ENCODE peak calls at places on chromosomes 3 and 15, in four cellular contexts. R is IMR-90, V is H1, Q is mesendoderm. O is an unnamed sample.

GRCh38 chr15:35351059-35351458 is 194.9 kb downstream of the DPH6 start:
- DNase-seq in R (no peak), V (no peak), Q (no peak), O (no peak)

GRCh38 chr3:160210799-160211221 is 14.4 kb upstream of the C3orf80 start:
- DNase-seq in R (peak; percentile 73), V (no peak), Q (peak; percentile 83), O (no peak)

GRCh38 chr3:161558256-161558655 is 61.6 kb downstream of the OTOL1 start:
- DNase-seq in R (no peak), V (no peak), Q (no peak), O (no peak)

GRCh38 chr3:148464246-148464645 is 233.5 kb upstream of the AGTR1 start:
- DNase-seq in R (peak; percentile 50), V (no peak), Q (no peak), O (no peak)

GRCh38 chr3:132318451-132318850 is 1.2 kb downstream of the ACP3 start:
- DNase-seq in R (peak; percentile 45), V (no peak), Q (no peak), O (no peak)

GRCh38 chr15:66164788-66165187 is 88.8 kb downstream of the MEGF11 start:
- DNase-seq in R (no peak), V (no peak), Q (no peak), O (no peak)

GRCh38 chr3:17091895-17092294 is 207.1 kb downstream of the PLCL2 start:
- DNase-seq in R (peak; percentile 9), V (no peak), Q (peak; percentile 28), O (no peak)

GRCh38 chr3:78026429-78026828 is 986.5 kb downstream of the ROBO2 start:
- DNase-seq in R (no peak), V (no peak), Q (no peak), O (no peak)

GRCh38 chr3:157393076-157393475 is 43.6 kb upstream of the PTX3 start:
- DNase-seq in R (no peak), V (no peak), Q (no peak), O (no peak)
- H4K5ac ChIP-seq in R (no peak overlapping the region), V (no peak overlapping the region), Q (no peak overlapping the region), O (no peak overlapping the region)

GRCh38 chr15:68334661-68335124 is 57.1 kb downstream of the FEM1B start:
- DNase-seq in R (peak; percentile 45), V (no peak), Q (no peak), O (no peak)
- H3K9ac ChIP-seq in R (no peak overlapping the region), V (no peak overlapping the region), Q (no peak overlapping the region), O (no peak overlapping the region)

GRCh38 chr3:181772166-181772565 is 60.4 kb downstream of the SOX2 start:
- DNase-seq in R (no peak), V (no peak), Q (no peak), O (no peak)
- H4K5ac ChIP-seq in R (no peak overlapping the region), V (no peak overlapping the region), Q (no peak overlapping the region), O (no peak overlapping the region)

DNA sequence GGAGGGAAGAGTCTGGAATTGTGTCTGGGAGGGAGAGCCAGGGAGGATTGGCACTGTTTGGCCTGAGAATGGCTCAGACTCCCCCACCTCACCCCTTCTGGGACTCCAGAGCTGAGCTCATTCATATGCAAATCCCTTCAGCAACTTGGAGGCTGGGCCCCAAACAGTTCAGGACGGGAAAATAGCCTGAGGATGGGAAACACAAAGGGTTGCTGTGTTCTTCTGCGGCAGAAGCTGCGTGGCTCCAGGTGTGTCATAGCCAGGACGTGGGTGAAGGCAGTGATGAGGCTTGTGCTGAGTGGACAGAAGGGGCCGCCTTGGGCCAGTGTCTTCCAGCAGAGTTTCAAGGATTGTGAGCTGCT is 16.6 kb downstream of the MASP1 start:
- DNase-seq in R (no peak), V (peak; percentile 59), Q (peak; percentile 93), O (peak; percentile 86)
- H3K9ac ChIP-seq in R (no peak overlapping the region), V (no peak overlapping the region), Q (no peak overlapping the region), O (no peak overlapping the region)

GRCh38 chr3:193851416-193851815 is 258.4 kb downstream of the OPA1 start:
- DNase-seq in R (no peak), V (no peak), Q (peak; percentile 67), O (no peak)

GRCh38 chr3:193851941-193852674 is 259.1 kb downstream of the OPA1 start:
- DNase-seq in R (no peak), V (no peak), Q (peak; percentile 83), O (peak; percentile 69)

GRCh38 chr3:193850084-193850619 is 257.1 kb downstream of the OPA1 start:
- DNase-seq in R (no peak), V (no peak), Q (no peak), O (no peak)

GRCh38 chr3:193853511-193854219 is 260.7 kb downstream of the OPA1 start:
- DNase-seq in R (no peak), V (no peak), Q (peak; percentile 52), O (no peak)

DNA sequence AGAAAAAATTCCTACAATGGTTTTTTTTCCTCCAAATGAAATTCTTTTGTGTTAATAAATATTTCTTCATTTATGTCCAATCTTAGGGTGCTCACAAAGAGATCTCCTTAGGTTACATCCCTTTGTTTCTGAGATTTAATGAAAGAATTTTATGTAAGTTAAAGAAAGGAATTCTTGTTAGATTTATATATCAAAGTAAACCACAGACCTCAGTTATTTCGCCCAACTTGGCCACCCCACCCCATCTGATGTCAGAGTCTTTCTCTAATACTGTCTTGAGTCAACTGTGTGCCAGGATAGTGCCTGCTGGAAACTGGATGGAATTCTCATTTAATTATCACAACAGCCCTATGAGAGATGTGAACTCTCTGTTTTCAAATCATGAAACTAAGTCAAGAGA is 259.9 kb downstream of the OPA1 start:
- DNase-seq in R (no peak), V (no peak), Q (no peak), O (no peak)
- H4K5ac ChIP-seq in R (no peak overlapping the region), V (no peak overlapping the region), Q (no peak overlapping the region), O (no peak overlapping the region)

GRCh38 chr15:48898083-48898482 is 20.1 kb downstream of the EID1 start:
- DNase-seq in R (no peak), V (no peak), Q (no peak), O (no peak)

GRCh38 chr15:48893311-48893710 is 15.4 kb downstream of the EID1 start:
- DNase-seq in R (no peak), V (no peak), Q (no peak), O (no peak)

GRCh38 chr15:48899793-48900192 is 21.9 kb downstream of the EID1 start:
- DNase-seq in R (peak; percentile 19), V (no peak), Q (no peak), O (no peak)

GRCh38 chr15:48897144-48897814 is 19.3 kb downstream of the EID1 start:
- DNase-seq in R (peak; percentile 82), V (no peak), Q (peak; percentile 57), O (no peak)

GRCh38 chr15:48896775-48897143 is 18.8 kb downstream of the EID1 start:
- DNase-seq in R (no peak), V (no peak), Q (no peak), O (no peak)
- H3K9ac ChIP-seq in R (peak overlapping the region; percentile 55), V (no peak overlapping the region), Q (no peak overlapping the region), O (no peak overlapping the region)

GRCh38 chr15:62112616-62113593 is 46.1 kb downstream of the C2CD4A start:
- DNase-seq in R (peak; percentile 81), V (no peak), Q (no peak), O (no peak)

GRCh38 chr15:62118446-62118964 is 46.6 kb downstream of the C2CD4B start:
- DNase-seq in R (peak; percentile 31), V (no peak), Q (no peak), O (no peak)

GRCh38 chr15:62112051-62112450 is 45.3 kb downstream of the C2CD4A start:
- DNase-seq in R (no peak), V (no peak), Q (no peak), O (no peak)

GRCh38 chr15:62119224-62119925 is 45.7 kb downstream of the C2CD4B start:
- DNase-seq in R (peak; percentile 97), V (no peak), Q (peak; percentile 80), O (no peak)

DNA sequence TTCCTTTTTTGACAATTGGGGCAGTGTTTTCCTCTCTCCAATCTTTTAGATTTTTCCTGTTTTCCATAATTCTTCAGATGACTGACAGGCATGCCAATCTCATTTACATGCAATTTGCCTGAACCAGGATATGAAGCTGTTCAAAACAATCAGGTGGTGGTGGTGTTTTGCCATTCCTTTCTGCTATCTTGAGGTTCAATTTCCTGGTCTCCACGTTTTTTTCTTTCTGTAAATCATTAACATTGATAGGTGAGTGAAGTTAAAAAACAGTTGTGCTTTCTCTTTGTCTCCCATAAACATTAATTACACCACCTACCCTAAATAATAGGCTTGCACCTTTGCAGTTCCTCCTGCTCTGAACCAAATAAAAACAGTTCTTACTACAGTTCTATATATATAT is 49.1 kb downstream of the C2CD4A start:
- DNase-seq in R (no peak), V (no peak), Q (no peak), O (no peak)
- H4K5ac ChIP-seq in R (no peak overlapping the region), V (no peak overlapping the region), Q (no peak overlapping the region), O (no peak overlapping the region)